ENCODE peak calls at places on chromosomes 3 and 15, in six cellular contexts. One of them, this sample, is unnamed.

GRCh38 chr3:105904683-105905320 is 36.0 kb upstream of the CBLB start:
- DNase-seq in endothelial cell of umbilical vein: peak
- DNase-seq in A549: no peak
- DNase-seq in HepG2: no peak
- DNase-seq in GM12878: no peak
- DNase-seq in K562: no peak
- DNase-seq in this sample: no peak

GRCh38 chr15:97991972-97992541 is 31.6 kb downstream of the ARRDC4 start:
- DNase-seq in HepG2: no peak
- DNase-seq in endothelial cell of umbilical vein: no peak
- DNase-seq in A549: no peak
- DNase-seq in K562: no peak
- DNase-seq in GM12878: no peak
- DNase-seq in this sample: no peak

GRCh38 chr3:99711361-99711760 is 73.0 kb downstream of the COL8A1 start:
- DNase-seq in A549: no peak
- DNase-seq in endothelial cell of umbilical vein: no peak
- DNase-seq in K562: no peak
- DNase-seq in GM12878: no peak
- DNase-seq in HepG2: no peak
- DNase-seq in this sample: no peak

GRCh38 chr3:108862865-108863798 is 40.5 kb downstream of the TRAT1 start:
- DNase-seq in GM12878: no peak
- DNase-seq in A549: peak
- DNase-seq in HepG2: no peak
- DNase-seq in K562: no peak
- DNase-seq in endothelial cell of umbilical vein: peak
- DNase-seq in this sample: no peak

GRCh38 chr3:183178512-183178832 is 15.9 kb upstream of the LAMP3 start:
- DNase-seq in HepG2: no peak
- DNase-seq in endothelial cell of umbilical vein: no peak
- DNase-seq in GM12878: no peak
- DNase-seq in A549: no peak
- DNase-seq in K562: no peak
- DNase-seq in this sample: no peak

GRCh38 chr3:195704433-195704999 is 16.3 kb upstream of the MUC20 start:
- DNase-seq in K562: peak
- DNase-seq in HepG2: no peak
- DNase-seq in endothelial cell of umbilical vein: no peak
- DNase-seq in A549: no peak
- DNase-seq in GM12878: no peak
- DNase-seq in this sample: no peak

GRCh38 chr15:94403246-94403824 is 172.0 kb downstream of the MCTP2 start:
- DNase-seq in GM12878: no peak
- DNase-seq in HepG2: no peak
- DNase-seq in K562: no peak
- DNase-seq in endothelial cell of umbilical vein: peak
- DNase-seq in A549: no peak
- DNase-seq in this sample: no peak

GRCh38 chr15:84772031-84772430 is 23.6 kb downstream of the ZNF592 start:
- DNase-seq in HepG2: no peak
- DNase-seq in endothelial cell of umbilical vein: peak
- DNase-seq in GM12878: no peak
- DNase-seq in K562: no peak
- DNase-seq in A549: no peak
- DNase-seq in this sample: peak

GRCh38 chr3:130508970-130509369 is 8.0 kb upstream of the COL6A6 start:
- DNase-seq in K562: no peak
- DNase-seq in endothelial cell of umbilical vein: no peak
- DNase-seq in GM12878: no peak
- DNase-seq in A549: no peak
- DNase-seq in HepG2: no peak
- DNase-seq in this sample: no peak

GRCh38 chr3:45583021-45583851 is 11.3 kb upstream of the LIMD1 start:
- DNase-seq in GM12878: no peak
- DNase-seq in HepG2: peak
- DNase-seq in K562: no peak
- DNase-seq in A549: no peak
- DNase-seq in endothelial cell of umbilical vein: no peak
- DNase-seq in this sample: no peak

GRCh38 chr3:172575375-172575774 is 52.1 kb upstream of the TNFSF10 start:
- DNase-seq in HepG2: no peak
- DNase-seq in K562: no peak
- DNase-seq in endothelial cell of umbilical vein: no peak
- DNase-seq in GM12878: no peak
- DNase-seq in A549: no peak
- DNase-seq in this sample: no peak

GRCh38 chr3:143657391-143657790 is 190.9 kb downstream of the SLC9A9 start:
- DNase-seq in A549: no peak
- DNase-seq in K562: no peak
- DNase-seq in endothelial cell of umbilical vein: no peak
- DNase-seq in GM12878: no peak
- DNase-seq in HepG2: no peak
- DNase-seq in this sample: no peak

GRCh38 chr3:136184703-136185102 is 11.4 kb downstream of the MSL2 start:
- DNase-seq in GM12878: no peak
- DNase-seq in HepG2: no peak
- DNase-seq in endothelial cell of umbilical vein: no peak
- DNase-seq in K562: no peak
- DNase-seq in A549: no peak
- DNase-seq in this sample: no peak

GRCh38 chr3:54237109-54237508 is 114.8 kb downstream of the CACNA2D3 start:
- DNase-seq in endothelial cell of umbilical vein: no peak
- DNase-seq in A549: no peak
- DNase-seq in GM12878: no peak
- DNase-seq in K562: no peak
- DNase-seq in HepG2: no peak
- DNase-seq in this sample: no peak

GRCh38 chr3:52986938-52987337 is 58.9 kb downstream of the SFMBT1 start:
- DNase-seq in A549: no peak
- DNase-seq in K562: no peak
- DNase-seq in GM12878: no peak
- DNase-seq in endothelial cell of umbilical vein: peak
- DNase-seq in HepG2: no peak
- DNase-seq in this sample: peak

GRCh38 chr15:57611938-57612337 is 20.2 kb downstream of the MYZAP start:
- DNase-seq in A549: peak
- DNase-seq in GM12878: no peak
- DNase-seq in K562: no peak
- DNase-seq in HepG2: peak
- DNase-seq in endothelial cell of umbilical vein: peak
- DNase-seq in this sample: no peak

GRCh38 chr15:62482715-62483429 is 317.8 kb upstream of the C2CD4B start:
- DNase-seq in endothelial cell of umbilical vein: no peak
- DNase-seq in A549: peak
- DNase-seq in K562: peak
- DNase-seq in GM12878: peak
- DNase-seq in HepG2: peak
- DNase-seq in this sample: peak

GRCh38 chr3:70386043-70386442 is 73.6 kb upstream of the MDFIC2 start:
- DNase-seq in K562: no peak
- DNase-seq in A549: no peak
- DNase-seq in GM12878: no peak
- DNase-seq in endothelial cell of umbilical vein: no peak
- DNase-seq in HepG2: no peak
- DNase-seq in this sample: no peak

GRCh38 chr3:70387889-70388288 is 75.5 kb upstream of the MDFIC2 start:
- DNase-seq in K562: no peak
- DNase-seq in A549: no peak
- DNase-seq in HepG2: no peak
- DNase-seq in endothelial cell of umbilical vein: no peak
- DNase-seq in GM12878: no peak
- DNase-seq in this sample: no peak

DNA sequence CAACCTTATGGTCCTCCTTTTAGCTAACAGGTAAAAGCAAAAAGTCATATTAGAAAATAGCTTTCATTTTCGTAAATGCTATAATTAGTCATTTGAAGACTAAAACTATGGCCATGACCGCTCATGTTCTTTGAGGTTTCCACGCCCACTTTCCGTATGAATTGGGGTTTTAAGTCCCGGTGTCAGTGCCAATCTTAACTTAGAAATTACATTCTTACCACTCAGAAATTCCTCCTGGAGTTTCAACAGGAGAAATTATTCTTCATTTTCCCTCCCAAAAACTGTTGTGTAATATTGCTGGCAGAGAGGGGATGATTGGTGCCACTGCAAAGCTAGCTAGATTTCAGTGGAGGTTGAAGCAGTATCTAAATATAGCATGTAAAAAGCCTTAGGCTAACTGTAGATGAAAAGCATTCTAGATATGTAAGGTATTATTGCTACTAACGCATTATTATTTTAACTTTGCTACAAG is 71.0 kb upstream of the MDFIC2 start:
- DNase-seq in endothelial cell of umbilical vein: no peak
- DNase-seq in K562: no peak
- DNase-seq in A549: no peak
- DNase-seq in GM12878: peak
- DNase-seq in HepG2: no peak
- DNase-seq in this sample: no peak
- TF ChIP-seq MYC in endothelial cell of umbilical vein: no peak
- TF ChIP-seq MYC in K562: no peak
- TF ChIP-seq MYC in A549: no peak
- TF ChIP-seq MYC in GM12878: no peak
- TF ChIP-seq MYC in HepG2: no peak
- TF ChIP-seq MYC in this sample: no peak

DNA sequence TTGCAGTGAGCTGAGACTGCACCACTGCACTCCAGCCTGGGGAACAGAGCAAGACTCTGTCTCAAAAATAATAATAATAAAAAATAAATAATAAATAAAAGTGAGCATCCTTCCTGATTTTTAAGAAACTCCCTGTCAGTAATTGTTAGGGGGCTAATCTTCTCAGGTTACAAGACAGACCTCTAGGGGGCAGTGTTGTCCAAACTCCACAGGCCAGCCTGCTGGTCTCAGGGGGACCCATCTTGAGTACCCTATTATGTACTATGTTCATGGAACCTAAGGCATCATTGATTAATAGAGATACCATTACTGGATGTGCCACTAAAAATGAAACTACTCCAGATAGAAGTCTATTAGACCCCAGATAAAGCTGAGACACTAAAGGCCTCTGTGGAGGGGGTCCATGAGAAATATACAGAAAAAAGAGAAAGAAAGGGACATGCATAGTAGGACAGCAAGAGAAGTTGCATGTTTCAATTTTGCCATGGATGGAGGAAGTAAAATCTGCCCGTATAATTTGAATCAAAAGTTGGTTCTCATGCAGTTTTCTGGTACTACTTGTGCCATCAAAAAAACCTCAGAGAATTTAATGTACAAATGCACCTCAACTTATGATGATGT is 85.5 kb upstream of the CDV3 start:
- DNase-seq in A549: peak
- DNase-seq in endothelial cell of umbilical vein: peak
- DNase-seq in HepG2: peak
- DNase-seq in K562: peak
- DNase-seq in GM12878: no peak
- DNase-seq in this sample: peak
- TF ChIP-seq CTCF in A549: peak
- TF ChIP-seq CTCF in endothelial cell of umbilical vein: peak
- TF ChIP-seq CTCF in HepG2: peak
- TF ChIP-seq CTCF in K562: peak
- TF ChIP-seq CTCF in GM12878: peak
- TF ChIP-seq CTCF in this sample: peak

GRCh38 chr3:114453296-114453888 is 159.6 kb downstream of the TIGIT start:
- DNase-seq in endothelial cell of umbilical vein: peak
- DNase-seq in A549: no peak
- DNase-seq in GM12878: no peak
- DNase-seq in K562: no peak
- DNase-seq in HepG2: no peak
- DNase-seq in this sample: no peak
- H3K4me3 ChIP-seq in endothelial cell of umbilical vein: no peak
- H3K4me3 ChIP-seq in A549: no peak
- H3K4me3 ChIP-seq in GM12878: peak
- H3K4me3 ChIP-seq in K562: no peak
- H3K4me3 ChIP-seq in HepG2: no peak
- H3K4me3 ChIP-seq in this sample: no peak

DNA sequence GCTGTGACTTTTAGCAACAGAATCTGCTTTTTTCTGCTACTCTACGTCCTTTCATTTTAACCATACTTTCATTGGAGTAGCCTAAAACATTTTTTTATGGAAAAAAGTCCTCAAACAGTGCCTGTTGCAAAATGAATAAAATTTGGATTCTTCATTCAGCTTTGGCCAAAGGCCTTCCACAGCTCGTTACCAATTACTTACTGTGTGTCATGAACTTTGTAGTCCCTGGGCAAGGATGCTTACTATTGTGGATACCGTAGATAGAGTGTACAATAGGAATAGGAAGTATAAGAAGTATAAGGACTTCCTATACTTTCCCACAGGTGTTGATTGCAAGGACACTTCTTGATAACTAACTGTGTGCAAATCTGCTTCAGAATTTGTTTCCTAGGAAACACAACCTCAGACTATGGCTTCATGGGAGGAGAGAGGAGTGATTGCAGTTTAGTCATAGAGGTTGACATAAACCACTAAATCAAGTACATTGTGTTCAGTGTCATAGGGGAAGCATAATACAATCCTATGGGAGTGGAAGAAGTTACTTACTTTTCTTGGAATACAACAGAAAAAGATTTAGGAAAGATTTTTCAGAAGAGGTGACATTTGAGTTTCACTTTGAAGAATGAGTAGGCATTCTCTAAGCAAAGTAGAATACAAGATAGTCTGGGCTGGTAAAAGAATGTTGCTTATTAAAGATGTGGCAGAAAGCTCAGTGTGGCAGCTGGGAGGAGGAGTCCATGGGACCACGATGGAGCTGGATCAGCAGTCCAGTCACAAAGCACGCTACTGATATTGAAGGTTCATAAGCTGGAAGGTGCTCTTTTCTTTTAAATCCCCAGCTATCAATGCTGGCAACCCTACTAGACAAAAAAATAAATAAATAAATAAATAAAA is 309.7 kb upstream of the TPRG1 start:
- DNase-seq in endothelial cell of umbilical vein: peak
- DNase-seq in HepG2: no peak
- DNase-seq in K562: no peak
- DNase-seq in A549: no peak
- DNase-seq in GM12878: no peak
- DNase-seq in this sample: no peak
- TF ChIP-seq MYC in endothelial cell of umbilical vein: no peak
- TF ChIP-seq MYC in HepG2: no peak
- TF ChIP-seq MYC in K562: no peak
- TF ChIP-seq MYC in A549: no peak
- TF ChIP-seq MYC in GM12878: no peak
- TF ChIP-seq MYC in this sample: no peak

DNA sequence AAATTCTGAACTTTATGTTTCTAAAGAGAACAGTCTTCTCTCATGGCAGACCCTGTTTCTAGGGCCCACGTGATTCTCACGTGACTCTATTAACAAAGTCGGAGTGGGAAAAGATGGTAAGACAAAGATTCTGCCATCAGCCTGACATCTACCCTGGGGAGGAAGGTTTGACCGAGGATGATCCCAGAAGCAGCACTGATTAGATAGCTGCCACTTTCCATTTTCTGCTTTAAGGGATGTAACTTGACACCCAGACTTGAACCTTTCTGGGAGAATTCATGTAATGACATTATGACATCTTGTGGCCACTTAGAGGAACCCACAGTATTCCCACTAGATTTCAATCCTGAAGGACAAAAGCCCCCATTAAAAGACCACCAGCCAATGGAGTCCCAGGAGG is 480.3 kb upstream of the PROK2 start:
- DNase-seq in K562: no peak
- DNase-seq in GM12878: no peak
- DNase-seq in HepG2: no peak
- DNase-seq in endothelial cell of umbilical vein: no peak
- DNase-seq in A549: no peak
- DNase-seq in this sample: peak
- TF ChIP-seq CTCF in K562: peak
- TF ChIP-seq CTCF in GM12878: peak
- TF ChIP-seq CTCF in HepG2: peak
- TF ChIP-seq CTCF in endothelial cell of umbilical vein: no peak
- TF ChIP-seq CTCF in A549: peak
- TF ChIP-seq CTCF in this sample: peak

GRCh38 chr3:9949115-9949514 is 3.1 kb downstream of the PRRT3 start:
- DNase-seq in endothelial cell of umbilical vein: no peak
- DNase-seq in GM12878: no peak
- DNase-seq in HepG2: no peak
- DNase-seq in K562: no peak
- DNase-seq in A549: no peak
- DNase-seq in this sample: no peak
- H3K4me3 ChIP-seq in endothelial cell of umbilical vein: no peak
- H3K4me3 ChIP-seq in GM12878: no peak
- H3K4me3 ChIP-seq in HepG2: no peak
- H3K4me3 ChIP-seq in K562: no peak
- H3K4me3 ChIP-seq in A549: no peak
- H3K4me3 ChIP-seq in this sample: no peak